ENCODE peak calls at places on chromosome 5, in seven cellular contexts. P is Panc1, W is WERI-Rb-1, O is breast epithelium, F is prostate gland, K is fibroblast of lung, U is cardiac muscle cell. D is an unnamed sample. For H3K36me3, the result is how much of the 10 kb centered on the place peaks cover.

GRCh38 chr5:102654559-102655354 is 100.3 kb upstream of the PAM start:
- DNase-seq in K (peak), O (no peak), U (no peak), W (no peak), P (no peak), F (no peak), D (no peak)

GRCh38 chr5:2902186-2902585 is 150.7 kb upstream of the IRX2 start:
- DNase-seq in O (no peak), P (no peak), W (no peak), U (no peak), F (no peak), K (no peak), D (peak)

GRCh38 chr5:173800340-173800739 is 87.8 kb upstream of the CPEB4 start:
- DNase-seq in W (no peak), U (no peak), K (no peak), F (no peak), P (no peak), O (no peak), D (no peak)

GRCh38 chr5:130111723-130112122 is 207.5 kb downstream of the CHSY3 start:
- DNase-seq in F (no peak), P (no peak), U (no peak), O (no peak), W (no peak), K (no peak), D (no peak)

GRCh38 chr5:112948455-112948854 is 26.4 kb upstream of the REEP5 start:
- DNase-seq in P (no peak), O (no peak), K (peak), U (no peak), F (no peak), W (no peak), D (no peak)

GRCh38 chr5:174329738-174330137 is 284.2 kb downstream of the NSG2 start:
- DNase-seq in W (no peak), O (no peak), P (no peak), K (peak), F (no peak), U (no peak), D (no peak)

GRCh38 chr5:109451161-109451560 is 41.4 kb upstream of the PJA2 start:
- DNase-seq in F (no peak), K (no peak), O (no peak), P (no peak), U (no peak), W (no peak), D (no peak)

GRCh38 chr5:56099346-56099745 is 104.6 kb upstream of the IL6ST start:
- DNase-seq in U (no peak), K (peak), W (no peak), O (no peak), F (no peak), P (no peak), D (no peak)

GRCh38 chr5:66653380-66653779 is 57.2 kb downstream of the MAST4 start:
- DNase-seq in O (no peak), P (no peak), K (peak), W (peak), U (no peak), F (no peak), D (no peak)

GRCh38 chr5:69528015-69528414 is 32.0 kb upstream of the GTF2H2C start:
- DNase-seq in O (no peak), W (no peak), K (no peak), F (no peak), P (no peak), U (no peak), D (peak)

GRCh38 chr5:107294151-107294550 is 376.6 kb downstream of the EFNA5 start:
- DNase-seq in U (no peak), O (no peak), K (no peak), P (no peak), W (no peak), F (no peak), D (no peak)

GRCh38 chr5:149439899-149440655 is 61.0 kb upstream of the IL17B start:
- DNase-seq in W (peak), F (peak), K (peak), O (peak), U (no peak), P (no peak), D (peak)

GRCh38 chr5:172688735-172689572 is 47.9 kb downstream of the NEURL1B start:
- DNase-seq in U (peak), O (no peak), W (no peak), K (no peak), P (no peak), F (peak), D (peak)

GRCh38 chr5:149804478-149805450 is 74.7 kb downstream of the PPARGC1B start:
- DNase-seq in O (no peak), F (no peak), U (no peak), W (no peak), K (no peak), P (no peak), D (no peak)

GRCh38 chr5:32642276-32643002 is 57.1 kb downstream of the SUB1 start:
- DNase-seq in W (no peak), U (no peak), F (no peak), P (no peak), O (no peak), K (peak), D (no peak)

GRCh38 chr5:59238126-59238902 is 655.2 kb downstream of the PDE4D start:
- DNase-seq in P (no peak), F (no peak), K (no peak), O (no peak), W (no peak), U (no peak), D (no peak)

GRCh38 chr5:31620071-31620470 is 18.9 kb upstream of the PDZD2 start:
- DNase-seq in W (no peak), P (no peak), K (no peak), F (no peak), U (no peak), O (no peak), D (no peak)

GRCh38 chr5:88743231-88743879 is 139.6 kb downstream of the MEF2C start:
- DNase-seq in O (no peak), W (no peak), F (no peak), K (peak), P (no peak), U (no peak), D (no peak)

GRCh38 chr5:36734422-36734821 is 128.0 kb downstream of the SLC1A3 start:
- DNase-seq in U (peak), K (peak), P (no peak), W (peak), O (no peak), F (peak), D (peak)

GRCh38 chr5:31531543-31531887 is 378 bp downstream of the DROSHA start:
- DNase-seq in U (peak), P (no peak), K (peak), W (peak), F (peak), O (no peak), D (no peak)

GRCh38 chr5:10533218-10533617 is 30.7 kb upstream of the ANKRD33B start:
- DNase-seq in O (no peak), U (peak), W (peak), P (no peak), K (no peak), F (no peak), D (peak)

GRCh38 chr5:38426493-38426892 is 130.0 kb downstream of the LIFR start:
- DNase-seq in U (no peak), W (no peak), P (no peak), O (no peak), F (no peak), K (peak), D (no peak)

GRCh38 chr5:87113848-87114247 is 153.8 kb upstream of the RASA1 start:
- DNase-seq in K (peak), O (no peak), U (no peak), F (no peak), W (no peak), P (no peak), D (no peak)

GRCh38 chr5:89105171-89105695 is 222.2 kb upstream of the MEF2C start:
- DNase-seq in K (no peak), P (no peak), F (no peak), U (no peak), O (no peak), W (no peak), D (no peak)

GRCh38 chr5:123450641-123451421 is 27.6 kb upstream of the CEP120 start:
- DNase-seq in K (peak), U (peak), W (no peak), F (peak), O (no peak), P (no peak), D (no peak)

GRCh38 chr5:1445313-1445894 is at the start of gene SLC6A3:
- DNase-seq in W (no peak), P (no peak), O (no peak), F (no peak), K (no peak), U (peak), D (peak)

GRCh38 chr5:80184235-80185023 is 71.4 kb downstream of the SERINC5 start:
- DNase-seq in K (no peak), W (no peak), U (no peak), O (no peak), F (no peak), P (no peak), D (peak)

GRCh38 chr5:54975701-54976100 is 9.7 kb downstream of the ESM1 start:
- DNase-seq in P (no peak), O (no peak), U (no peak), K (no peak), F (no peak), W (no peak), D (no peak)
- H3K4me3 ChIP-seq in P (no peak), O (no peak), U (no peak), K (no peak), F (no peak), W (no peak), D (no peak)

GRCh38 chr5:141298376-141298775 is 5.5 kb downstream of the SLC25A2 start:
- DNase-seq in O (no peak), W (no peak), K (no peak), F (no peak), U (no peak), P (no peak), D (no peak)
- H3K36me3 ChIP-seq in O (under half), W (under half), K (under half), F (under half), U (under half), P (under half), D (under half)

GRCh38 chr5:34469971-34470370 is 186.2 kb upstream of the RAI14 start:
- DNase-seq in U (no peak), W (no peak), O (no peak), K (no peak), F (no peak), P (no peak), D (no peak)

GRCh38 chr5:34475249-34475966 is 180.7 kb upstream of the RAI14 start:
- DNase-seq in F (no peak), W (no peak), K (no peak), P (no peak), U (no peak), O (no peak), D (peak)

GRCh38 chr5:34476941-34477565 is 179.1 kb upstream of the RAI14 start:
- DNase-seq in W (peak), O (no peak), K (no peak), U (no peak), F (no peak), P (no peak), D (no peak)

DNA sequence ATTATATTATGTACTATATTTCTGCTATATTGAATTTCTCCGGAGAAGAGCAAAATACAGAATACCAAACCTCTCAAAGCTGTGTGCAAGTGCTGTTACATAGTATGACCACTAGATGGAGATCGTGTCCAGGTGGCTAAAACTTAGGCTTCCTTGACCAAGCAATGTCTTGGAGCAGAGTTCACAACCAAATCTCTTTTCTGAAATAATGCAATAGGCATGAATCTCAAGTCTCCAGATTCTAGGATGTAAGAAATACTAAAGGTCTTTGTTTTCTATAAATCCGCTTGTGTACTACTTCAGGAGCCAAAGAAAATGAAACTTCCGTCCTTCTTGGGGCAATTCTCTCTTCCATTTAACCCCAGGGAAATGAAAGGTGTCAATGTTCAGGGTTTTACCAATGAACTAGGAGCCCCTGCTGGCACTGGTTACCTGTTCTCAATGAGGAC is 181.5 kb upstream of the RAI14 start:
- DNase-seq in P (peak), O (no peak), F (no peak), K (peak), W (peak), U (peak), D (peak)
- H3K4me3 ChIP-seq in P (no peak), O (no peak), F (no peak), K (no peak), W (no peak), U (no peak), D (no peak)

GRCh38 chr5:181241393-181241975 is 2.2 kb downstream of the RACK1 start:
- DNase-seq in W (no peak), K (peak), F (no peak), P (peak), U (no peak), O (no peak), D (no peak)
- H3K36me3 ChIP-seq in W (half or more), K (under half), F (under half), P (under half), U (half or more), O (under half), D (half or more)

DNA sequence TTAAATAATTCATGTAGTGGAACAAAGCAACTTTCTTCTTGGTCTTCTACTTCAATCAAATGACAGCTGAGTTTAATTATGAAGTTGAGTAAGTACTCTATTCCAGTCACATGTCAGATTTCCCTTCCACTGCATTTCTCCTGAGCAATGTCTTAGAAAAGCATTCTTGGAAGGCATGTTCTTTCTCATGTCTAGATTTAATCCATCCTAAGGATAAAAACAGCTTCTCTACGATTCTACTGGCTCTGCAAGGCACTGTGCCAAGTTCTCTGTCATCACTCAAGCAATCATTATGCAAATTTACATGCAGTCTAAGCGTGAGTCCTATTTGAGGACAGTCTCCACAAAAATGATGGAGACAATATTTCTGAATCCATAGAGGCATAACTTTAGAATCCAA is 142.4 kb downstream of the YIPF5 start:
- DNase-seq in F (no peak), P (no peak), O (no peak), W (no peak), U (no peak), K (peak), D (no peak)
- H3K4me3 ChIP-seq in F (no peak), P (no peak), O (no peak), W (no peak), U (no peak), K (no peak), D (no peak)